ENCODE peak calls at places on chromosomes 11 and 22, in four cellular contexts. M, V, Y and R are unnamed samples.

GRCh38 chr11:44556735-44557409 is 8.6 kb upstream of the CD82 start:
- DNase-seq in Y (no peak), V (peak), M (peak), R (peak)

GRCh38 chr11:19879309-19880087 is 166.9 kb downstream of the NAV2 start:
- DNase-seq in Y (no peak), M (no peak), V (no peak), R (peak)

GRCh38 chr22:31346733-31347250 is 646 bp upstream of the PATZ1 start:
- DNase-seq in V (peak), M (peak), Y (peak), R (peak)

GRCh38 chr11:63985812-63986155 is 454 bp upstream of the OTUB1 start:
- DNase-seq in M (no peak), Y (no peak), V (peak), R (no peak)

GRCh38 chr22:41437198-41437597 is 9.4 kb downstream of the TOB2 start:
- DNase-seq in Y (no peak), V (no peak), M (no peak), R (no peak)

GRCh38 chr11:130719516-130719915 is 196.8 kb downstream of the SNX19 start:
- DNase-seq in M (peak), Y (no peak), V (peak), R (no peak)

GRCh38 chr11:134346101-134346975 is 14.6 kb downstream of the GLB1L2 start:
- DNase-seq in M (no peak), V (no peak), Y (no peak), R (no peak)

GRCh38 chr22:47534150-47535133 is 772.0 kb downstream of the TBC1D22A start:
- DNase-seq in Y (no peak), M (no peak), V (no peak), R (no peak)

GRCh38 chr11:82906931-82907330 is 5.4 kb downstream of the DDIAS start:
- DNase-seq in M (no peak), Y (no peak), V (no peak), R (no peak)

GRCh38 chr11:83785942-83786341 is 499.8 kb upstream of the CCDC90B start:
- DNase-seq in V (no peak), M (no peak), Y (no peak), R (no peak)

GRCh38 chr11:133946541-133947297 is 10.0 kb downstream of the IGSF9B start:
- DNase-seq in Y (no peak), M (no peak), V (no peak), R (no peak)

GRCh38 chr11:1564535-1565172 is 7.4 kb downstream of the DUSP8 start:
- DNase-seq in V (peak), M (peak), Y (no peak), R (no peak)

GRCh38 chr11:64763804-64764611 is 4.2 kb upstream of the PYGM start:
- DNase-seq in Y (no peak), V (no peak), M (no peak), R (no peak)

GRCh38 chr22:25025586-25025985 is 73.1 kb downstream of the KIAA1671 start:
- DNase-seq in M (no peak), Y (no peak), V (no peak), R (peak)

GRCh38 chr11:18383388-18384156 is 10.8 kb upstream of the LDHA start:
- DNase-seq in Y (peak), V (peak), M (peak), R (peak)

GRCh38 chr11:70415642-70416395 is 17.5 kb downstream of the CTTN start:
- DNase-seq in V (no peak), Y (no peak), M (peak), R (no peak)

GRCh38 chr22:44131412-44131811 is 49.3 kb upstream of the PARVG start:
- DNase-seq in V (no peak), Y (no peak), M (no peak), R (no peak)

GRCh38 chr11:9617960-9618359 is 44.5 kb downstream of the WEE1 start:
- DNase-seq in V (peak), M (peak), Y (peak), R (no peak)

GRCh38 chr22:43136255-43136654 is 6.9 kb downstream of the MCAT start:
- DNase-seq in V (peak), Y (no peak), M (peak), R (no peak)